ENCODE peak calls at places on chromosomes 7 and 10, in ten cellular contexts. One of them, this sample, is unnamed.

GRCh38 chr7:128755075-128755474 is 15.9 kb downstream of the CALU start:
- DNase-seq in IMR-90: no peak
- DNase-seq in GM23248: no peak
- DNase-seq in CD8-positive, alpha-beta memory T cell: no peak
- DNase-seq in aorta: no peak
- DNase-seq in GM23338: no peak
- DNase-seq in neuronal stem cell: no peak
- DNase-seq in A549: no peak
- DNase-seq in lower leg skin: no peak
- DNase-seq in brain microvascular endothelial cell: no peak
- DNase-seq in this sample: no peak

GRCh38 chr10:126252884-126253612 is 135.2 kb downstream of the ADAM12 start:
- DNase-seq in A549: peak
- DNase-seq in CD8-positive, alpha-beta memory T cell: no peak
- DNase-seq in lower leg skin: no peak
- DNase-seq in aorta: no peak
- DNase-seq in IMR-90: peak
- DNase-seq in neuronal stem cell: no peak
- DNase-seq in GM23248: peak
- DNase-seq in GM23338: no peak
- DNase-seq in brain microvascular endothelial cell: peak
- DNase-seq in this sample: no peak

GRCh38 chr7:40003586-40003985 is 53.5 kb downstream of the CDK13 start:
- DNase-seq in A549: no peak
- DNase-seq in CD8-positive, alpha-beta memory T cell: no peak
- DNase-seq in aorta: no peak
- DNase-seq in lower leg skin: no peak
- DNase-seq in GM23338: no peak
- DNase-seq in brain microvascular endothelial cell: no peak
- DNase-seq in GM23248: no peak
- DNase-seq in IMR-90: no peak
- DNase-seq in neuronal stem cell: peak
- DNase-seq in this sample: no peak

GRCh38 chr7:93889261-93889660 is 1.3 kb downstream of the TFPI2 start:
- DNase-seq in GM23338: no peak
- DNase-seq in A549: peak
- DNase-seq in CD8-positive, alpha-beta memory T cell: no peak
- DNase-seq in aorta: no peak
- DNase-seq in brain microvascular endothelial cell: peak
- DNase-seq in lower leg skin: no peak
- DNase-seq in IMR-90: peak
- DNase-seq in GM23248: peak
- DNase-seq in neuronal stem cell: no peak
- DNase-seq in this sample: no peak

GRCh38 chr7:101166909-101167644 is 1.7 kb upstream of the VGF start:
- DNase-seq in GM23248: no peak
- DNase-seq in CD8-positive, alpha-beta memory T cell: no peak
- DNase-seq in aorta: no peak
- DNase-seq in brain microvascular endothelial cell: no peak
- DNase-seq in neuronal stem cell: no peak
- DNase-seq in IMR-90: peak
- DNase-seq in A549: no peak
- DNase-seq in lower leg skin: no peak
- DNase-seq in GM23338: peak
- DNase-seq in this sample: peak

GRCh38 chr10:110392860-110393732 is 88.4 kb upstream of the SMNDC1 start:
- DNase-seq in CD8-positive, alpha-beta memory T cell: peak
- DNase-seq in lower leg skin: no peak
- DNase-seq in aorta: peak
- DNase-seq in A549: no peak
- DNase-seq in neuronal stem cell: no peak
- DNase-seq in IMR-90: peak
- DNase-seq in GM23248: peak
- DNase-seq in brain microvascular endothelial cell: no peak
- DNase-seq in GM23338: peak
- DNase-seq in this sample: peak

GRCh38 chr7:30968747-30969603 is 5.2 kb downstream of the GHRHR start:
- DNase-seq in CD8-positive, alpha-beta memory T cell: no peak
- DNase-seq in A549: no peak
- DNase-seq in IMR-90: no peak
- DNase-seq in aorta: peak
- DNase-seq in GM23248: no peak
- DNase-seq in brain microvascular endothelial cell: no peak
- DNase-seq in neuronal stem cell: no peak
- DNase-seq in lower leg skin: peak
- DNase-seq in GM23338: no peak
- DNase-seq in this sample: no peak

GRCh38 chr10:21493841-21494220 is 31.7 kb downstream of the SKIDA1 start:
- DNase-seq in IMR-90: no peak
- DNase-seq in lower leg skin: no peak
- DNase-seq in GM23338: no peak
- DNase-seq in CD8-positive, alpha-beta memory T cell: no peak
- DNase-seq in A549: peak
- DNase-seq in aorta: peak
- DNase-seq in GM23248: no peak
- DNase-seq in brain microvascular endothelial cell: no peak
- DNase-seq in neuronal stem cell: no peak
- DNase-seq in this sample: no peak

GRCh38 chr10:73156054-73156453 is 11.8 kb downstream of the ECD start:
- DNase-seq in neuronal stem cell: no peak
- DNase-seq in aorta: no peak
- DNase-seq in brain microvascular endothelial cell: no peak
- DNase-seq in lower leg skin: no peak
- DNase-seq in GM23248: no peak
- DNase-seq in CD8-positive, alpha-beta memory T cell: no peak
- DNase-seq in IMR-90: no peak
- DNase-seq in A549: no peak
- DNase-seq in GM23338: no peak
- DNase-seq in this sample: no peak

GRCh38 chr10:1737222-1738061 is at the start of gene ADARB2:
- DNase-seq in IMR-90: no peak
- DNase-seq in CD8-positive, alpha-beta memory T cell: no peak
- DNase-seq in GM23248: peak
- DNase-seq in A549: no peak
- DNase-seq in GM23338: peak
- DNase-seq in lower leg skin: no peak
- DNase-seq in aorta: no peak
- DNase-seq in neuronal stem cell: peak
- DNase-seq in brain microvascular endothelial cell: peak
- DNase-seq in this sample: peak

DNA sequence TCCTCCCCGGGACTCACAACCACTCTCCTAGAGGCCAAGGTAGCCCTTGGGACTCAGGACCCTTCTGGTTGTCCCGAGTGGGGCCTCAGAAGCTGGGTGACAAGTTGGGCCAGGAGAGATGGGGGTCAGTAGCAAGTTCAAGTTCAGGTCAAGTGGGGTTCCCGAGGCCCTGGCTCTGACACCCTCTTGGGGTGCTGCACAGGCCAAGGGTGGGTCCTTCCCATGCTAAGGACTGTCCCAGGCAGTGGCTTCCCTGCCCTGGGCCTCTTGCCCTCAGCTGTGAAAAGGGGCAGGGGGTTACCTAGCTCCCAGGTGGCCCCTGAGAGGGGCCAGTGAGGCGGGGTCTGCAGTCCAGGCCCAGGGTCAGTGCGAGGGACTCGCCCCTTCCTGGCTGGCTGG is 115.4 kb upstream of the TNRC18 start:
- DNase-seq in neuronal stem cell: no peak
- DNase-seq in aorta: no peak
- DNase-seq in A549: no peak
- DNase-seq in brain microvascular endothelial cell: no peak
- DNase-seq in CD8-positive, alpha-beta memory T cell: no peak
- DNase-seq in GM23248: no peak
- DNase-seq in GM23338: no peak
- DNase-seq in lower leg skin: no peak
- DNase-seq in IMR-90: no peak
- DNase-seq in this sample: no peak
- H3K4me3 ChIP-seq in neuronal stem cell: no peak
- H3K4me3 ChIP-seq in aorta: no peak
- H3K4me3 ChIP-seq in A549: no peak
- H3K4me3 ChIP-seq in brain microvascular endothelial cell: no peak
- H3K4me3 ChIP-seq in CD8-positive, alpha-beta memory T cell: no peak
- H3K4me3 ChIP-seq in GM23248: no peak
- H3K4me3 ChIP-seq in GM23338: no peak
- H3K4me3 ChIP-seq in lower leg skin: no peak
- H3K4me3 ChIP-seq in IMR-90: no peak
- H3K4me3 ChIP-seq in this sample: no peak

GRCh38 chr10:123135415-123136141 is at the start of gene HMX3:
- DNase-seq in IMR-90: peak
- DNase-seq in aorta: no peak
- DNase-seq in A549: no peak
- DNase-seq in brain microvascular endothelial cell: no peak
- DNase-seq in neuronal stem cell: no peak
- DNase-seq in lower leg skin: peak
- DNase-seq in GM23248: peak
- DNase-seq in CD8-positive, alpha-beta memory T cell: peak
- DNase-seq in GM23338: peak
- DNase-seq in this sample: peak
- H3K4me3 ChIP-seq in IMR-90: peak
- H3K4me3 ChIP-seq in aorta: no peak
- H3K4me3 ChIP-seq in A549: peak
- H3K4me3 ChIP-seq in brain microvascular endothelial cell: no peak
- H3K4me3 ChIP-seq in neuronal stem cell: peak
- H3K4me3 ChIP-seq in lower leg skin: peak
- H3K4me3 ChIP-seq in GM23248: peak
- H3K4me3 ChIP-seq in CD8-positive, alpha-beta memory T cell: peak
- H3K4me3 ChIP-seq in GM23338: peak
- H3K4me3 ChIP-seq in this sample: peak

DNA sequence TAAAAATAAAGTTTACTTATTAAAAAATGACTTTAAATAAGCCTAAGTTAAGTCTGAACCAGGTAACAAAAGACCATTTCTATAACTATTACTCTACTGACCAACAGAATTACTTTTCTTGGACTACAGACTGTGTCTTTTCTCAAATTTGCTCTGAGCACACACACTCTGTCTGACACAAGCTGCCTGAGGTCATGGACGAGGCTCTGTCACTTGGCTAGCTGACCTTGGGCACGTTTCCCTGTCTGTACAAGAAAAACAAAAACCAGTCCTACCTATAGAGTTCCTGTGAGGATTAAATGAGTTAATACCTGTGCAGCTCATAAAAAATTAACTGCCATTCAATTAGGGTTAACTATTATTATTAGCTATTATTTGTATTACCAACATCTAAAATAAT is 22.9 kb downstream of the ATE1 start:
- DNase-seq in aorta: no peak
- DNase-seq in CD8-positive, alpha-beta memory T cell: no peak
- DNase-seq in lower leg skin: no peak
- DNase-seq in A549: no peak
- DNase-seq in neuronal stem cell: no peak
- DNase-seq in GM23248: no peak
- DNase-seq in brain microvascular endothelial cell: no peak
- DNase-seq in IMR-90: no peak
- DNase-seq in GM23338: no peak
- DNase-seq in this sample: no peak
- H3K4me3 ChIP-seq in aorta: no peak
- H3K4me3 ChIP-seq in CD8-positive, alpha-beta memory T cell: no peak
- H3K4me3 ChIP-seq in lower leg skin: no peak
- H3K4me3 ChIP-seq in A549: no peak
- H3K4me3 ChIP-seq in neuronal stem cell: no peak
- H3K4me3 ChIP-seq in GM23248: no peak
- H3K4me3 ChIP-seq in brain microvascular endothelial cell: no peak
- H3K4me3 ChIP-seq in IMR-90: no peak
- H3K4me3 ChIP-seq in GM23338: no peak
- H3K4me3 ChIP-seq in this sample: no peak

DNA sequence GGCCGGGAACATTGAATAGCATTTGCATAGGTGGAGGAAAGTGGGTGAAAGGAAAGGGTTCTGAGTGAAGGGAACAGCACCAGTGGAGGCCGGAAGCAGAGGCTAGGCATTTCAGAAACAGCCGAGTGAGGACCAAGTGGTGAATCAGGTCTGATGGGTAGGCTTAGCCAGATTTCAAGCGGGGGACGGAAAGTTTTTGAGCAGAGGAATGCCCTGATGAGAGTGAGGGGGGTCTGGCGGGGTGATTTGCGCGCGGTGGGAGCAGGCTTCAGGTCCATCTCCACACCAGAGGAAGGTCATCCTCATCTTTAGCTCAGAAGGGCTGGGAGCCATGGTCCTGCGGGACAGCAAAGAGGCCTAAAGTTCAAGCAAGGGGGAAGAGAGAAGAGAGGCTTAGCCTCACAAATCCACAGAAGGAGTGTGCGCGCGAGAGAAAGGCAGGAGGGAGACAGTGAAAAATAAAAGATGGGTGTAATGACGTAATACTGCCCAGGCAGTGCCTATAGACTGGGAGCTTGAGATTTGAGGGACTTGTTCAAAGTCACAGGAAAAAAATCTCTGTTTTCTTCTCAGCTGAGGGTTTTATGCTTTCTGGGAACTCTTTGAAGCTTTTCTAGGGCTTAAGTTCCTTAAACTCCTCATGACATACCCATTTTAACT is 1.0 kb upstream of the DENND2A start:
- DNase-seq in A549: no peak
- DNase-seq in GM23338: peak
- DNase-seq in IMR-90: no peak
- DNase-seq in brain microvascular endothelial cell: no peak
- DNase-seq in neuronal stem cell: no peak
- DNase-seq in aorta: peak
- DNase-seq in lower leg skin: no peak
- DNase-seq in GM23248: no peak
- DNase-seq in CD8-positive, alpha-beta memory T cell: no peak
- DNase-seq in this sample: peak
- H3K4me3 ChIP-seq in A549: no peak
- H3K4me3 ChIP-seq in GM23338: peak
- H3K4me3 ChIP-seq in IMR-90: no peak
- H3K4me3 ChIP-seq in brain microvascular endothelial cell: peak
- H3K4me3 ChIP-seq in neuronal stem cell: peak
- H3K4me3 ChIP-seq in aorta: no peak
- H3K4me3 ChIP-seq in lower leg skin: no peak
- H3K4me3 ChIP-seq in GM23248: no peak
- H3K4me3 ChIP-seq in CD8-positive, alpha-beta memory T cell: no peak
- H3K4me3 ChIP-seq in this sample: peak

GRCh38 chr7:26858229-26858568 is 6.2 kb downstream of the SKAP2 start:
- DNase-seq in neuronal stem cell: no peak
- DNase-seq in IMR-90: peak
- DNase-seq in A549: no peak
- DNase-seq in aorta: no peak
- DNase-seq in lower leg skin: no peak
- DNase-seq in GM23338: peak
- DNase-seq in GM23248: no peak
- DNase-seq in brain microvascular endothelial cell: no peak
- DNase-seq in CD8-positive, alpha-beta memory T cell: no peak
- DNase-seq in this sample: no peak
- H3K4me3 ChIP-seq in neuronal stem cell: no peak
- H3K4me3 ChIP-seq in IMR-90: peak
- H3K4me3 ChIP-seq in A549: no peak
- H3K4me3 ChIP-seq in aorta: no peak
- H3K4me3 ChIP-seq in lower leg skin: no peak
- H3K4me3 ChIP-seq in GM23338: peak
- H3K4me3 ChIP-seq in GM23248: no peak
- H3K4me3 ChIP-seq in brain microvascular endothelial cell: no peak
- H3K4me3 ChIP-seq in CD8-positive, alpha-beta memory T cell: no peak
- H3K4me3 ChIP-seq in this sample: no peak

This sample was measured in H7.